ENCODE peak calls at places on chromosome 22, in nine cellular contexts. I, H, E, O, T, U, K, J and G are unnamed samples.

GRCh38 chr22:37741312-37741795 is 44.5 kb downstream of the TRIOBP start:
- DNase-seq in I (no peak), H (peak), E (peak), O (no peak), T (peak), U (no peak), K (peak), J (peak), G (peak)

GRCh38 chr22:41845380-41846267 is 12.7 kb downstream of the SREBF2 start:
- DNase-seq in I (no peak), H (no peak), E (no peak), O (no peak), T (no peak), U (no peak), K (no peak), J (no peak), G (no peak)

GRCh38 chr22:47279337-47279736 is 516.9 kb downstream of the TBC1D22A start:
- DNase-seq in I (no peak), H (peak), E (no peak), O (no peak), T (no peak), U (no peak), K (no peak), J (no peak), G (no peak)

GRCh38 chr22:48204296-48204695 is 1441.8 kb downstream of the TBC1D22A start:
- DNase-seq in I (no peak), H (no peak), E (no peak), O (no peak), T (no peak), U (no peak), K (no peak), J (no peak), G (no peak)

GRCh38 chr22:29520851-29521250 is 32.7 kb downstream of the THOC5 start:
- DNase-seq in I (no peak), H (no peak), E (peak), O (no peak), T (no peak), U (no peak), K (no peak), J (no peak), G (no peak)

GRCh38 chr22:39215070-39215396 is 29.7 kb downstream of the PDGFB start:
- DNase-seq in I (no peak), H (no peak), E (no peak), O (no peak), T (no peak), U (no peak), K (no peak), J (no peak), G (peak)

GRCh38 chr22:28801845-28802594 is 1.7 kb upstream of the XBP1 start:
- DNase-seq in I (no peak), H (no peak), E (no peak), O (no peak), T (no peak), U (no peak), K (no peak), J (no peak), G (no peak)

GRCh38 chr22:19139001-19139356 is 5.5 kb downstream of the ESS2 start:
- DNase-seq in I (no peak), H (no peak), E (no peak), O (no peak), T (no peak), U (no peak), K (no peak), J (no peak), G (no peak)

GRCh38 chr22:28799834-28800307 is 498 bp downstream of the XBP1 start:
- DNase-seq in I (no peak), H (peak), E (peak), O (peak), T (no peak), U (no peak), K (no peak), J (peak), G (peak)

GRCh38 chr22:27307545-27308279 is 493.8 kb downstream of the MN1 start:
- DNase-seq in I (no peak), H (no peak), E (no peak), O (no peak), T (no peak), U (no peak), K (no peak), J (no peak), G (no peak)